ENCODE peak calls at places on chromosomes 13 and 19, in seven cellular contexts. J is breast epithelium; I is pancreas; Y is mammary epithelial cell; E is AG04450; R is CD8-positive, alpha-beta T cell; F is ascending aorta. Q is an unnamed sample. For H3K9me3, the result is how much of the 10 kb centered on the place peaks cover.

GRCh38 chr19:42313840-42314755 is 989 bp downstream of the TMEM145 start:
- DNase-seq in I (no peak), Y (no peak), E (no peak), R (no peak), F (no peak), J (no peak), Q (no peak)

GRCh38 chr13:99617474-99618255 is 116.4 kb downstream of the TM9SF2 start:
- DNase-seq in E (no peak), R (no peak), F (no peak), I (no peak), J (no peak), Y (no peak), Q (no peak)

GRCh38 chr19:47644743-47645499 is 36.0 kb downstream of the BICRA start:
- DNase-seq in F (no peak), J (no peak), R (no peak), Y (no peak), I (no peak), E (no peak), Q (no peak)

GRCh38 chr13:32594339-32594738 is 8.1 kb downstream of the PDS5B start:
- DNase-seq in F (no peak), Y (no peak), J (no peak), E (no peak), I (no peak), R (no peak), Q (no peak)

GRCh38 chr19:55080121-55080914 is 4.6 kb downstream of the EPS8L1 start:
- DNase-seq in F (no peak), R (peak), J (peak), E (peak), I (peak), Y (peak), Q (peak)

GRCh38 chr13:48448963-48449614 is 36.2 kb upstream of the LPAR6 start:
- DNase-seq in I (no peak), Y (peak), R (no peak), E (peak), J (no peak), F (no peak), Q (no peak)

GRCh38 chr19:29881386-29881785 is 60.7 kb upstream of the URI1 start:
- DNase-seq in R (no peak), E (no peak), Y (peak), J (no peak), F (no peak), I (no peak), Q (no peak)

GRCh38 chr13:26760835-26761582 is 423 bp upstream of the GPR12 start:
- DNase-seq in J (no peak), E (no peak), Y (peak), I (no peak), F (no peak), R (no peak), Q (no peak)

GRCh38 chr19:18456279-18456678 is 18.3 kb upstream of the ISYNA1 start:
- DNase-seq in Y (no peak), F (no peak), E (no peak), J (no peak), R (no peak), I (no peak), Q (no peak)

GRCh38 chr13:97542102-97542501 is 108.1 kb downstream of the RAP2A start:
- DNase-seq in F (no peak), I (no peak), J (no peak), E (no peak), Y (no peak), R (no peak), Q (no peak)

GRCh38 chr19:3142292-3142670 is 6.4 kb downstream of the GNA15 start:
- DNase-seq in F (no peak), Y (peak), I (no peak), E (peak), R (no peak), J (no peak), Q (no peak)

GRCh38 chr13:93284056-93284455 is 57.4 kb downstream of the GPC6 start:
- DNase-seq in Y (no peak), F (no peak), R (no peak), I (no peak), J (no peak), E (no peak), Q (no peak)

GRCh38 chr19:58361900-58362271 is 665 bp downstream of the ZNF497 start:
- DNase-seq in J (peak), F (no peak), R (peak), Y (no peak), E (no peak), I (peak), Q (no peak)

GRCh38 chr13:51425410-51426042 is 27.3 kb downstream of the INTS6 start:
- DNase-seq in R (no peak), F (no peak), J (no peak), Y (no peak), E (no peak), I (no peak), Q (no peak)

GRCh38 chr19:40990972-40991381 is at the start of gene CYP2B6:
- DNase-seq in R (no peak), J (no peak), E (no peak), I (no peak), F (no peak), Y (no peak), Q (no peak)

GRCh38 chr13:30679483-30680330 is 55.6 kb upstream of the ALOX5AP start:
- DNase-seq in E (no peak), I (no peak), J (no peak), Y (no peak), R (peak), F (no peak), Q (no peak)

GRCh38 chr19:53865918-53866696 is 1.6 kb upstream of the MYADM start:
- DNase-seq in J (peak), R (peak), E (no peak), I (peak), Y (peak), F (no peak), Q (peak)

GRCh38 chr19:2192862-2193261 is 29.1 kb downstream of the DOT1L start:
- DNase-seq in Y (no peak), F (no peak), R (no peak), E (no peak), I (no peak), J (no peak), Q (no peak)

GRCh38 chr19:19498255-19498991 is 16.9 kb downstream of the TSSK6 start:
- DNase-seq in J (no peak), R (no peak), Y (no peak), I (peak), E (no peak), F (no peak), Q (no peak)

GRCh38 chr13:99922631-99923404 is 48.7 kb downstream of the ZIC5 start:
- DNase-seq in Y (no peak), I (no peak), F (no peak), J (no peak), R (no peak), E (no peak), Q (no peak)

GRCh38 chr13:79802389-79803140 is 321.6 kb downstream of the NDFIP2 start:
- DNase-seq in Y (no peak), F (no peak), I (no peak), E (no peak), R (no peak), J (no peak), Q (no peak)

GRCh38 chr19:39970424-39970673 is 616 bp upstream of the PSMC4 start:
- DNase-seq in F (no peak), Y (no peak), E (no peak), I (no peak), R (no peak), J (no peak), Q (no peak)

GRCh38 chr19:29365836-29366417 is 153.0 kb upstream of the UQCRFS1 start:
- DNase-seq in E (no peak), Y (no peak), J (no peak), I (no peak), F (no peak), R (no peak), Q (no peak)

DNA sequence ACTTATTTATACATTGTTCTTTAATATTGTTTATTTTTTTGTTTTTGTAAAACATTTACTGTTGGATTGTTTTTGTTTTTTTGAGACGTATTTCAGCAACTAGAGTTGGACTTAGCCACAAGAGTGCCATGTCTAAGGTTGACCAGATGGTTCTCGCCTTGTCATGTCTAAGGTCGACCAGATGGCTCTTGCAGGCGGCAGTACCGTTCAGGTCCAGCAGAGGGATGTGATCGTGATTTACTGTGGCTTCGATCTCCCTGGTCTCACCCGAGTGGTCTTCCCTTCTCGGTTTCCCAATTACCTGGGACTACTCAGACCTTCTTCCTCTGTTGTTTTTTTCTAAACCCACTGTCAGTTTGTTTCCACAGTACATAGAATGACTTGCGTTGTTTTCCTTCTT is 1438.6 kb downstream of the UQCRFS1 start:
- DNase-seq in R (no peak), Y (no peak), J (no peak), E (no peak), F (no peak), I (no peak), Q (no peak)
- H3K9me3 ChIP-seq in R (under half), Y (under half), J (under half), E (under half), F (half or more), I (under half), Q (under half)

DNA sequence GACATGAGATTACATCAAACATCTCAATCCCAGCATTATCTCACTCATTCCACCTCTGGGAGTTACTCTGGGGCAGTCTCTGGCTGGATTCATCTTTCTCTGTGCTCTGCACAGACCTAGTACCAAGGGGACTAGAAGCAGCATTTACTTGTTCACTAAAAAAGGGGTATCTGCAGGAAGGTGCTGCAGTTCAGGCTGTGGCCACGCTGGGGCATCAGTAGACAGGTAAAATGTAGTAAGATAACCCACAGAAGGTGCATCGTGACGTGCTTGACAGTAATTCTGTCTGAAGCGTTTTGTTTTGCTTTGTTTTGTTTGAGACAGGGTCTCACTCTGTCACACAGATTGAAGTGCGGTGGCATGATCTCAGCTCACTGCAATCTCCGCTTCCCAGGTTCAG is 29.3 kb downstream of the ZNF564 start:
- DNase-seq in E (no peak), Y (no peak), F (no peak), R (no peak), J (no peak), I (no peak), Q (no peak)
- H3K9me3 ChIP-seq in E (half or more), Y (half or more), F (half or more), R (half or more), J (half or more), I (under half), Q (under half)

GRCh38 chr19:27529158-27529557 is 1683.8 kb downstream of the UQCRFS1 start:
- DNase-seq in F (no peak), I (no peak), J (no peak), R (no peak), Y (no peak), E (no peak), Q (no peak)
- H3K9me3 ChIP-seq in F (half or more), I (under half), J (half or more), R (under half), Y (under half), E (under half), Q (under half)

GRCh38 chr13:45607931-45608330 is 7.6 kb downstream of the ERICH6B start:
- DNase-seq in Y (no peak), J (no peak), F (no peak), E (no peak), R (no peak), I (no peak), Q (no peak)
- H3K9me3 ChIP-seq in Y (under half), J (under half), F (under half), E (under half), R (under half), I (under half), Q (under half)

GRCh38 chr19:43940719-43941118 is 5.6 kb upstream of the ZNF45 start:
- DNase-seq in J (no peak), R (no peak), I (no peak), F (no peak), Y (no peak), E (no peak), Q (no peak)
- H3K9me3 ChIP-seq in J (under half), R (under half), I (under half), F (under half), Y (under half), E (under half), Q (under half)

DNA sequence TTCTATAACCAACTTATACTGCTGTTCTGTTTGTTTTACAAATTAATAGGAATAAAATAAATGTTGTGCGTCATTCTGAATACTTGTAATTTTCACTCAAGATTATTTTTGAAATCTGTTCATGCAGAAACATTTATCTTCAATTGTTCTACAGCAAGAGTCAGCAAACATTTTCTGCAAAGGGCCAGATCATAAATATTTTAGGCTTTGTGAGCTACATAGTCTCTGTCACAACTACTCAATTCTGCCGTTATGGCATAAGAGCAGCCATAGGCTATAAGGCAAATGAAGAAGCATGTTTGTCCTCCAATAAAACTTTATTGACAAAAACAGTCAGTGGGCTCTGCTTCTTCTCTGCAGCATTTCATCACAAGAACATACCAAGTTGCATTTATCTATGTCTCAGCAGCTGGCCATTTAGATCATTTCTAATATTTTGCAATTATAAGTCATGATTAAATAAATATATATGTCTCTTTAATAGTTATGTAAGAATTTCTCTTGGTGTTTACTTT is 153.4 kb downstream of the RFC3 start:
- DNase-seq in R (no peak), J (no peak), I (no peak), E (no peak), Y (no peak), F (no peak), Q (no peak)
- H3K9me3 ChIP-seq in R (under half), J (under half), I (under half), E (under half), Y (under half), F (under half), Q (under half)

GRCh38 chr19:52410276-52410675 is 12.6 kb downstream of the ZNF528 start:
- DNase-seq in I (no peak), J (no peak), R (no peak), F (no peak), Y (no peak), E (no peak), Q (no peak)

DNA sequence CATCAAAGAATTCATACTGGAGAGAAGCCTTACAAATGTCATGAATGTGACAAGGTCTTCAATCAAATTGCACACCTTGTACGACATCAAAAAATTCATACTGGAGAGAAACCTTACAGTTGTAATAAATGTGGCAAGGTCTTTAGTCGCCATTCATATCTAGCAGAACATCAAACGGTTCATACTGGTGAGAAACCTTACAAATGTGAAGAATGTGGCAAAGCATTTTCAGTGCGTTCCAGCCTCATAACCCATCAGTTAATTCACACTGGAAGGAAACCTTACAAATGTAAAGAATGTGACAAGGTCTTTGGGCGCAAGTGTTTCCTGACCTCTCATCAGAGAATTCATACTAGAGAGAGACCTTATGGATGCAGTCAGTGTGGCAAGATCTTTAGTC is 13.2 kb upstream of the ZNF534 start:
- DNase-seq in R (no peak), E (no peak), I (no peak), Y (no peak), J (no peak), F (no peak), Q (no peak)
- H3K9me3 ChIP-seq in R (half or more), E (half or more), I (under half), Y (under half), J (half or more), F (half or more), Q (under half)

GRCh38 chr19:34974631-34975030 is 10.6 kb upstream of the ZNF792 start:
- DNase-seq in R (no peak), I (no peak), F (no peak), J (no peak), E (no peak), Y (no peak), Q (no peak)
- H3K9me3 ChIP-seq in R (under half), I (under half), F (under half), J (under half), E (under half), Y (under half), Q (under half)

DNA sequence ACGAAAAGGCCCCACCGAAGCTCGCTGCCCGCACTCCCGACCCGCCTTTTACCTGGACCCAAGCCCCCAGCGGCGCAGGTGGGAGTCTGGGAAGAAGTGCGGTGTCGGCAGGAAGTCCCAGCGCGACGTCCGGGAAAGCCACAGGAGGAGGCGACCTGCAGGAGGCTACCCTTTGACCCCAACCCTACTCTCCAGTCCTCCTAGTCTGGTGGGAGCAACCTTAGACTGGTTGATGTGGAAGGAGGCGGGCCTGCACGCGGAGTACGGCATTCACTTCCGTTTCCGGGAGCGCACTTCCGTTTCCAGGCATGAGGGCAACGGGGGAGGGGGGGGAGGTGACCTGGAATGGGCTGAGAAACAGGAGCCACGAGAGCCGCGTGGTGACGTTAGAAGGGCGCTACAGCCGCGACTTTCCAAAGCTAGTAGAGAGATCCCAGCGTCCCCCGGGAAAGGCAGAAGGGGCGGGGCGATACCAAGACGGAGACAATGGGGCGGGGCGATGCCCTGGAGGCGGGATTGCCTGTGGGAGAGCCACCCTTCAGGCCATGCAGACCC is 28.5 kb downstream of the ZNF266 start:
- DNase-seq in E (peak), R (peak), I (peak), J (peak), Y (peak), F (peak), Q (peak)
- H3K9me3 ChIP-seq in E (half or more), R (under half), I (under half), J (half or more), Y (under half), F (half or more), Q (under half)